ENCODE peak calls at places on chromosomes 16 and 17, in seven cellular contexts. One of them, this sample, is unnamed.

GRCh38 chr16:89102035-89102776 is 8.6 kb downstream of the ACSF3 start:
- DNase-seq in PC-9: no peak
- DNase-seq in right lobe of liver: no peak
- DNase-seq in brain microvascular endothelial cell: no peak
- DNase-seq in lower leg skin: no peak
- DNase-seq in Calu3: no peak
- DNase-seq in fibroblast of pulmonary artery: no peak
- DNase-seq in this sample: no peak

GRCh38 chr17:13593021-13593751 is 8.5 kb downstream of the HS3ST3A1 start:
- DNase-seq in PC-9: no peak
- DNase-seq in right lobe of liver: no peak
- DNase-seq in brain microvascular endothelial cell: no peak
- DNase-seq in lower leg skin: no peak
- DNase-seq in Calu3: no peak
- DNase-seq in fibroblast of pulmonary artery: no peak
- DNase-seq in this sample: no peak

GRCh38 chr16:12092347-12092882 is 115.9 kb downstream of the SNX29 start:
- DNase-seq in PC-9: peak
- DNase-seq in right lobe of liver: no peak
- DNase-seq in brain microvascular endothelial cell: peak
- DNase-seq in lower leg skin: no peak
- DNase-seq in Calu3: no peak
- DNase-seq in fibroblast of pulmonary artery: peak
- DNase-seq in this sample: no peak

GRCh38 chr17:32519769-32520701 is 33.2 kb downstream of the CDK5R1 start:
- DNase-seq in PC-9: no peak
- DNase-seq in right lobe of liver: no peak
- DNase-seq in brain microvascular endothelial cell: no peak
- DNase-seq in lower leg skin: no peak
- DNase-seq in Calu3: no peak
- DNase-seq in fibroblast of pulmonary artery: no peak
- DNase-seq in this sample: no peak

GRCh38 chr16:84568066-84568465 is 49.8 kb downstream of the COTL1 start:
- DNase-seq in PC-9: no peak
- DNase-seq in right lobe of liver: no peak
- DNase-seq in brain microvascular endothelial cell: no peak
- DNase-seq in lower leg skin: no peak
- DNase-seq in Calu3: no peak
- DNase-seq in fibroblast of pulmonary artery: no peak
- DNase-seq in this sample: no peak

GRCh38 chr17:63826468-63827001 is 696 bp upstream of the PSMC5 start:
- DNase-seq in PC-9: no peak
- DNase-seq in right lobe of liver: no peak
- DNase-seq in brain microvascular endothelial cell: peak
- DNase-seq in lower leg skin: no peak
- DNase-seq in Calu3: no peak
- DNase-seq in fibroblast of pulmonary artery: no peak
- DNase-seq in this sample: no peak

GRCh38 chr17:4947411-4948165 is 742 bp downstream of the PFN1 start:
- DNase-seq in PC-9: no peak
- DNase-seq in right lobe of liver: peak
- DNase-seq in brain microvascular endothelial cell: peak
- DNase-seq in lower leg skin: peak
- DNase-seq in Calu3: peak
- DNase-seq in fibroblast of pulmonary artery: peak
- DNase-seq in this sample: peak

GRCh38 chr17:48545539-48545938 is 630 bp upstream of the HOXB2 start:
- DNase-seq in PC-9: no peak
- DNase-seq in right lobe of liver: no peak
- DNase-seq in brain microvascular endothelial cell: no peak
- DNase-seq in lower leg skin: no peak
- DNase-seq in Calu3: no peak
- DNase-seq in fibroblast of pulmonary artery: no peak
- DNase-seq in this sample: no peak

GRCh38 chr17:47704781-47705180 is 10.8 kb downstream of the TBKBP1 start:
- DNase-seq in PC-9: no peak
- DNase-seq in right lobe of liver: no peak
- DNase-seq in brain microvascular endothelial cell: no peak
- DNase-seq in lower leg skin: no peak
- DNase-seq in Calu3: no peak
- DNase-seq in fibroblast of pulmonary artery: no peak
- DNase-seq in this sample: peak

GRCh38 chr17:47280072-47280811 is 26.6 kb downstream of the ITGB3 start:
- DNase-seq in PC-9: no peak
- DNase-seq in right lobe of liver: no peak
- DNase-seq in brain microvascular endothelial cell: peak
- DNase-seq in lower leg skin: no peak
- DNase-seq in Calu3: no peak
- DNase-seq in fibroblast of pulmonary artery: peak
- DNase-seq in this sample: no peak

GRCh38 chr17:7704601-7705268 is at the start of gene EFNB3:
- DNase-seq in PC-9: no peak
- DNase-seq in right lobe of liver: no peak
- DNase-seq in brain microvascular endothelial cell: no peak
- DNase-seq in lower leg skin: no peak
- DNase-seq in Calu3: no peak
- DNase-seq in fibroblast of pulmonary artery: peak
- DNase-seq in this sample: no peak

GRCh38 chr17:50262001-50262794 is 12.1 kb upstream of the TMEM92 start:
- DNase-seq in PC-9: peak
- DNase-seq in right lobe of liver: no peak
- DNase-seq in brain microvascular endothelial cell: no peak
- DNase-seq in lower leg skin: no peak
- DNase-seq in Calu3: peak
- DNase-seq in fibroblast of pulmonary artery: no peak
- DNase-seq in this sample: no peak

GRCh38 chr16:88282221-88283041 is 100.3 kb upstream of the ZNF469 start:
- DNase-seq in PC-9: no peak
- DNase-seq in right lobe of liver: peak
- DNase-seq in brain microvascular endothelial cell: peak
- DNase-seq in lower leg skin: no peak
- DNase-seq in Calu3: peak
- DNase-seq in fibroblast of pulmonary artery: peak
- DNase-seq in this sample: no peak

GRCh38 chr17:18246880-18247612 is 11.5 kb downstream of the FLII start:
- DNase-seq in PC-9: peak
- DNase-seq in right lobe of liver: no peak
- DNase-seq in brain microvascular endothelial cell: no peak
- DNase-seq in lower leg skin: peak
- DNase-seq in Calu3: no peak
- DNase-seq in fibroblast of pulmonary artery: peak
- DNase-seq in this sample: peak

GRCh38 chr17:21174719-21175118 is 39.2 kb downstream of the TMEM11 start:
- DNase-seq in PC-9: no peak
- DNase-seq in right lobe of liver: no peak
- DNase-seq in brain microvascular endothelial cell: peak
- DNase-seq in lower leg skin: no peak
- DNase-seq in Calu3: no peak
- DNase-seq in fibroblast of pulmonary artery: peak
- DNase-seq in this sample: no peak

GRCh38 chr17:70521821-70522256 is 352.5 kb downstream of the KCNJ2 start:
- DNase-seq in PC-9: no peak
- DNase-seq in right lobe of liver: peak
- DNase-seq in brain microvascular endothelial cell: peak
- DNase-seq in lower leg skin: peak
- DNase-seq in Calu3: peak
- DNase-seq in fibroblast of pulmonary artery: peak
- DNase-seq in this sample: peak

GRCh38 chr16:63938661-63939060 is 1183.2 kb downstream of the CDH11 start:
- DNase-seq in PC-9: no peak
- DNase-seq in right lobe of liver: no peak
- DNase-seq in brain microvascular endothelial cell: peak
- DNase-seq in lower leg skin: no peak
- DNase-seq in Calu3: no peak
- DNase-seq in fibroblast of pulmonary artery: peak
- DNase-seq in this sample: no peak

GRCh38 chr17:77580956-77581355 is 377.5 kb upstream of the TNRC6C start:
- DNase-seq in PC-9: no peak
- DNase-seq in right lobe of liver: no peak
- DNase-seq in brain microvascular endothelial cell: no peak
- DNase-seq in lower leg skin: no peak
- DNase-seq in Calu3: no peak
- DNase-seq in fibroblast of pulmonary artery: no peak
- DNase-seq in this sample: no peak

GRCh38 chr16:84555418-84556196 is 51.1 kb upstream of the MEAK7 start:
- DNase-seq in PC-9: peak
- DNase-seq in right lobe of liver: no peak
- DNase-seq in brain microvascular endothelial cell: no peak
- DNase-seq in lower leg skin: no peak
- DNase-seq in Calu3: peak
- DNase-seq in fibroblast of pulmonary artery: no peak
- DNase-seq in this sample: no peak

GRCh38 chr17:56676807-56677206 is 83.3 kb downstream of the NOG start:
- DNase-seq in PC-9: no peak
- DNase-seq in right lobe of liver: no peak
- DNase-seq in brain microvascular endothelial cell: no peak
- DNase-seq in lower leg skin: no peak
- DNase-seq in Calu3: no peak
- DNase-seq in fibroblast of pulmonary artery: no peak
- DNase-seq in this sample: no peak
- TF ChIP-seq CTCF in PC-9: peak
- TF ChIP-seq CTCF in right lobe of liver: no peak
- TF ChIP-seq CTCF in brain microvascular endothelial cell: peak
- TF ChIP-seq CTCF in lower leg skin: no peak
- TF ChIP-seq CTCF in Calu3: no peak
- TF ChIP-seq CTCF in fibroblast of pulmonary artery: no peak
- TF ChIP-seq CTCF in this sample: no peak

GRCh38 chr17:44221072-44221861 is 1.8 kb upstream of the UBTF start:
- DNase-seq in PC-9: peak
- DNase-seq in right lobe of liver: peak
- DNase-seq in brain microvascular endothelial cell: peak
- DNase-seq in lower leg skin: peak
- DNase-seq in Calu3: peak
- DNase-seq in fibroblast of pulmonary artery: peak
- DNase-seq in this sample: peak
- TF ChIP-seq CTCF in PC-9: no peak
- TF ChIP-seq CTCF in right lobe of liver: no peak
- TF ChIP-seq CTCF in brain microvascular endothelial cell: no peak
- TF ChIP-seq CTCF in lower leg skin: no peak
- TF ChIP-seq CTCF in Calu3: no peak
- TF ChIP-seq CTCF in fibroblast of pulmonary artery: no peak
- TF ChIP-seq CTCF in this sample: no peak

DNA sequence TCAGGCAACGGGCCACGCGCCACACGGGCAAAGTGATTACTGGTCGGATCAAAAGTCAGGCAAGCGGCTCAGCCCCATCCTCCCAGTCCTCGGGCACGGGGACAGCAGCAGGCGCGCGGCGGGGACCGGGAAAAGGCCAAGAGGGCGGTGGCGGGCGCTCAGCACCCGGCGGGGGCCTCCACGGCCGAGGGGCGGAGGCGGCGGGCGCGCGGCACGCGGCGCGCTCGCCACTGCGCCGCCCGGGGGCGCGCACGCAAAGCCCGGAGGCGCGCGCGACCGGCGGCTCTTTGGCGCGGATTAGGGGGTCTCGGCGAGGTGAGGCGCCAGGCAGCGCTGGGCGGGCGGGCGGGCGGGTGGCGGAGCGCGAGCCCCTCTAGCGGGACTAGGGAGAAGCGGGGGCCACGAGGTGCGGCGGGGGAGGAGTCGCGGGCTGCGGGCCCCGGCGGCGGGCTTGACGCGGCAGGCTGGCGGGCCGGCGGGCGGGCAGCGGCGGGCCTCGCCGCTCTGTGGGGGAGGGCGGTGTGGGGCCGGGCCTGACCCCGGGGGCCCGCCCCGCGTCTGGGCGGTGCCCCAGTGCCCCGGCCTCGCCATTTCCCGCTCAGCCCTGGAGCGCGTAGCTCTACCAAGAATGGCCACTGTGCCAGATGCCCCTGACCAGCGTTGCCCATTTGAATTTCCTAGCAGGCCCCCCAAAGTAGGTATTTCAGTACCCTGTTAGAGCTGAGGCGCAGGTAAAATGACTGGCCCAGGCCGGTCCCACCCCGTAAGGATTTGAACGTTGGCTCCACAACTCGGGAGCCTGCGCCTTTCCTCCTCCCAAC is at the start of the genes ACACA and TADA2A:
- DNase-seq in PC-9: peak
- DNase-seq in right lobe of liver: peak
- DNase-seq in brain microvascular endothelial cell: peak
- DNase-seq in lower leg skin: peak
- DNase-seq in Calu3: peak
- DNase-seq in fibroblast of pulmonary artery: peak
- DNase-seq in this sample: peak
- TF ChIP-seq CTCF in PC-9: peak
- TF ChIP-seq CTCF in right lobe of liver: no peak
- TF ChIP-seq CTCF in brain microvascular endothelial cell: peak
- TF ChIP-seq CTCF in lower leg skin: no peak
- TF ChIP-seq CTCF in Calu3: peak
- TF ChIP-seq CTCF in fibroblast of pulmonary artery: no peak
- TF ChIP-seq CTCF in this sample: no peak

GRCh38 chr16:86730086-86730485 is 151.7 kb downstream of the FOXL1 start:
- DNase-seq in PC-9: no peak
- DNase-seq in right lobe of liver: no peak
- DNase-seq in brain microvascular endothelial cell: no peak
- DNase-seq in lower leg skin: no peak
- DNase-seq in Calu3: no peak
- DNase-seq in fibroblast of pulmonary artery: no peak
- DNase-seq in this sample: no peak

GRCh38 chr16:86733526-86734254 is 155.3 kb downstream of the FOXL1 start:
- DNase-seq in PC-9: no peak
- DNase-seq in right lobe of liver: no peak
- DNase-seq in brain microvascular endothelial cell: no peak
- DNase-seq in lower leg skin: no peak
- DNase-seq in Calu3: no peak
- DNase-seq in fibroblast of pulmonary artery: no peak
- DNase-seq in this sample: no peak

GRCh38 chr16:86730597-86730996 is 152.2 kb downstream of the FOXL1 start:
- DNase-seq in PC-9: no peak
- DNase-seq in right lobe of liver: no peak
- DNase-seq in brain microvascular endothelial cell: no peak
- DNase-seq in lower leg skin: no peak
- DNase-seq in Calu3: no peak
- DNase-seq in fibroblast of pulmonary artery: no peak
- DNase-seq in this sample: no peak

GRCh38 chr16:86734559-86735480 is 156.5 kb downstream of the FOXL1 start:
- DNase-seq in PC-9: no peak
- DNase-seq in right lobe of liver: no peak
- DNase-seq in brain microvascular endothelial cell: no peak
- DNase-seq in lower leg skin: no peak
- DNase-seq in Calu3: peak
- DNase-seq in fibroblast of pulmonary artery: peak
- DNase-seq in this sample: no peak

DNA sequence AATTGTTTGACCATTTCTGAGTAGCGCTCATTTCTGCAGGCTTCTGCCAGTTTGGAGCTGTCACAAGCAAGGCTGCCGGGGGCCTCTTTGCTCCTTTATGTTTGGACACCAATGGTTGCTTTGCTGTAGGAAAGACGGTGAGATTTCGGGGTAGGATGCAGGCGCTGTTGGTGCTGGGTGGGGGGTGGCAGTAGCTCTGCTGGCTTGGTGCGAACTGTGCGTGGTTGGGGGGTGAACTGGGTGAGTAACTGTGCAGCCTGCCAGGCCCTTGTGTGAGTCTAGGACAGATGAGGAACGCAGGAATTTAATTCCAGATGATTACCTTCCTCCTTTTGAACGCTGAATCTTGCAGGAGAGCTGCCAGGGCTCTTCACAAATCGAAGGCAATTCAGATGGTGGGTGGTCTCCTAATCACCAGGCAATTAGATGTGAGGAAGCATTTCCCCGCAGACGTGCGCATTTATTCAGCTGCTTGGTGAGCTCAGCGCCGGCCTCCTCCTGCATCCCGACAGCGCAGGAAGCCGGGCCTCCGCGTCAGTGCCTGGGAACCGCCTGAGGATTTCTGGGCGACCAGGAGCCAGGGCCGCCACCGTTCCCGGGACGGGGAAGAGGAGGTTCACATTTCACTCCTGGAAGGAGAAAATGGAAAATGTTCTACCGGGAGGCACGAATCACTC is 154.4 kb downstream of the FOXL1 start:
- DNase-seq in PC-9: no peak
- DNase-seq in right lobe of liver: no peak
- DNase-seq in brain microvascular endothelial cell: no peak
- DNase-seq in lower leg skin: no peak
- DNase-seq in Calu3: no peak
- DNase-seq in fibroblast of pulmonary artery: peak
- DNase-seq in this sample: no peak
- TF ChIP-seq CTCF in PC-9: no peak
- TF ChIP-seq CTCF in right lobe of liver: no peak
- TF ChIP-seq CTCF in brain microvascular endothelial cell: no peak
- TF ChIP-seq CTCF in lower leg skin: no peak
- TF ChIP-seq CTCF in Calu3: no peak
- TF ChIP-seq CTCF in fibroblast of pulmonary artery: no peak
- TF ChIP-seq CTCF in this sample: no peak

This sample was measured in pancreas.